ENCODE peak calls at places on chromosome 11, in four cellular contexts. J is uterus, I is osteoblast, W is small intestine. F is an unnamed sample. For H3K4me1, the result is how much of the 10 kb centered on the place peaks cover.

GRCh38 chr11:79285756-79286155 is 155.1 kb downstream of the TENM4 start:
- DNase-seq in J (no peak), I (no peak), W (no peak), F (no peak)

GRCh38 chr11:111049131-111049530 is 196.4 kb upstream of the POU2AF2 start:
- DNase-seq in J (no peak), I (no peak), W (no peak), F (no peak)

GRCh38 chr11:113401718-113402117 is 14.1 kb downstream of the ANKK1 start:
- DNase-seq in J (no peak), I (peak), W (peak), F (no peak)

GRCh38 chr11:216081-216974 is 8.8 kb downstream of the RIC8A start:
- DNase-seq in J (no peak), I (peak), W (no peak), F (no peak)

GRCh38 chr11:112382561-112382960 is 121.9 kb upstream of the PLET1 start:
- DNase-seq in J (no peak), I (no peak), W (no peak), F (no peak)

GRCh38 chr11:69700278-69701140 is 3.3 kb downstream of the FGF19 start:
- DNase-seq in J (no peak), I (peak), W (peak), F (no peak)

GRCh38 chr11:30666817-30667216 is 80.7 kb upstream of the MPPED2 start:
- DNase-seq in J (no peak), I (no peak), W (no peak), F (no peak)

GRCh38 chr11:70556884-70557741 is 158.8 kb downstream of the CTTN start:
- DNase-seq in J (no peak), I (peak), W (peak), F (no peak)

GRCh38 chr11:82775736-82776346 is 42.2 kb upstream of the FAM181B start:
- DNase-seq in J (no peak), I (peak), W (peak), F (no peak)

GRCh38 chr11:126456783-126457542 is 101.5 kb downstream of the ST3GAL4 start:
- DNase-seq in J (no peak), I (no peak), W (no peak), F (no peak)

GRCh38 chr11:12284321-12285050 is 92.9 kb upstream of the PARVA start:
- DNase-seq in J (no peak), I (peak), W (no peak), F (no peak)

GRCh38 chr11:125603207-125603606 is 10.6 kb downstream of the STT3A start:
- DNase-seq in J (no peak), I (peak), W (no peak), F (no peak)

GRCh38 chr11:122681731-122682130 is 26.2 kb downstream of the UBASH3B start:
- DNase-seq in J (no peak), I (no peak), W (no peak), F (no peak)

GRCh38 chr11:100640646-100641045 is 46.4 kb upstream of the ARHGAP42 start:
- DNase-seq in J (no peak), I (peak), W (no peak), F (no peak)

GRCh38 chr11:29282088-29282487 is 734.7 kb downstream of the KCNA4 start:
- DNase-seq in J (no peak), I (peak), W (no peak), F (no peak)

GRCh38 chr11:64870893-64871849 is 7.2 kb downstream of the EHD1 start:
- DNase-seq in J (no peak), I (no peak), W (peak), F (no peak)

GRCh38 chr11:46554205-46555162 is 39.3 kb downstream of the AMBRA1 start:
- DNase-seq in J (peak), I (no peak), W (peak), F (no peak)

GRCh38 chr11:123100378-123101085 is 38.6 kb upstream of the HSPA8 start:
- DNase-seq in J (peak), I (peak), W (no peak), F (no peak)

GRCh38 chr11:4183410-4184057 is 88.9 kb downstream of the RRM1 start:
- DNase-seq in J (no peak), I (no peak), W (no peak), F (no peak)

GRCh38 chr11:118090545-118091162 is 3.9 kb upstream of the SMIM35 start:
- DNase-seq in J (no peak), I (no peak), W (no peak), F (no peak)

GRCh38 chr11:94171693-94172440 is 43.2 kb downstream of the PANX1 start:
- DNase-seq in J (peak), I (peak), W (peak), F (no peak)

DNA sequence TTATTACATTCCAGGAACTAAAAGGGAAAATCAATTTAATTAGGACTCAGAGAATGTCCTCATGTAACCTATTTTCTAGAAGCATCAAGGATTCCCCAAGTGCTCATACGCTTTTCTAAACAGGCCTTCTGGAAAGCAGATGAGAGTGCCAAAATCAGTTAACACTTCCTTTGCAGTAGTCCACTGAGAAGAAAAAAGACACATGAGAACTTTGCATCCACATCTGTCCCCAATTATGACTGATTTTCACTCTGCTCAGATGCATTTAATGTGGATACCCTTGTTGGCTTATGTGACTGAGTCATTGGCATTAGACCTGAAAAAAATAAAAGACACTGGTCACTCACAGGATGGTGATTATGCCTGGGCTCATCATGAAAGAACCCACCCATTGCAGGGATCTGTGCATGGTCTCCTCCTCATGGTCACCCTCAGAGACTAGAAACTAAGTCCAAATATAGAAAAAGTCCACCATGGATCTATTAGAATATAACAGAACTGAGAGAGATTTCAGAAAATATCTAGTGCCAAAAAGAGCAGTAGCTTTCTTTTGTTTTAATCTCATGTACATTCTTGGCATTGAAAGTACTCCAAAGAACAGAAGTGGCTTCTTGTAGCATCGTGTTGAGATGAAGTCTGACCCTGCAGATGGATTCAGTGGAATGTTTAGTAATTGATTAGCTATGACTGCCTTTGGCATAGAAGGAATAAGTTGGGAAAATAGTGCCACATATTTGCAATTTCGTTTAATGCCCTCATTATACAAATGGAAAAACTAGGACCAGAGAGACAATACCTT is 48.8 kb upstream of the FIBIN start:
- DNase-seq in J (no peak), I (no peak), W (no peak), F (no peak)
- H3K4me1 ChIP-seq in J (under half), I (half or more), W (under half), F (under half)

GRCh38 chr11:76119032-76119431 is 87.3 kb downstream of the WNT11 start:
- DNase-seq in J (no peak), I (no peak), W (peak), F (no peak)

GRCh38 chr11:76124905-76125566 is 81.3 kb downstream of the WNT11 start:
- DNase-seq in J (no peak), I (no peak), W (no peak), F (no peak)

GRCh38 chr11:76123243-76123642 is 83.1 kb downstream of the WNT11 start:
- DNase-seq in J (no peak), I (no peak), W (no peak), F (no peak)

GRCh38 chr11:76119779-76120178 is 86.5 kb downstream of the WNT11 start:
- DNase-seq in J (no peak), I (no peak), W (peak), F (no peak)

DNA sequence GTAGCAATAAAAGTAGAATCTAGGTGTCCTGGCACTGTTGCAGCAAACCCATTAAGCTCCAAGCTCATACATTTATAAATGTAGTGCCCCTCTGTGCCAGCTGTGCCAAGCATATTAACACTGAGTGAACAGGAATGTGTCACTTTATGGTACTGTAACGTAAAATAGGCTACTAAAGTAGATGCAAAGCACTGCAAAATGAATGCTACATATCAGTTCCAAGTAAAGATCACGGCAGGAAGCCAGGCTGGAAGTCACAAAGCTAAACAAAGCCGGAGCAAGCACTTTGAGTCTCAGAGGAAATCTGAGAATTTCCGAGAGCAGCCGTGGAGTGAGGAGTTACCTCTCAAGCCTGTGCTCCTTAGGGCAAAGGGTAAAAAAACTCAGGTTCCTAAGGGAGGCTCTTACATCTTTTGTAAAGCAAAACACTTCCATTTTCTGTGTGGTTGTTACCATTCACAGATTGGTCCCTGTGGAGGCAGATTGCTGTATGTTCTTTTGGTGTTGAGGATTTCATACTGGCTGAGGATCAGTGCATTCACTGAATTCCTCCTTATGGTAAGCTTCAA is 85.7 kb downstream of the WNT11 start:
- DNase-seq in J (no peak), I (no peak), W (peak), F (no peak)
- H3K4me1 ChIP-seq in J (under half), I (under half), W (under half), F (under half)

DNA sequence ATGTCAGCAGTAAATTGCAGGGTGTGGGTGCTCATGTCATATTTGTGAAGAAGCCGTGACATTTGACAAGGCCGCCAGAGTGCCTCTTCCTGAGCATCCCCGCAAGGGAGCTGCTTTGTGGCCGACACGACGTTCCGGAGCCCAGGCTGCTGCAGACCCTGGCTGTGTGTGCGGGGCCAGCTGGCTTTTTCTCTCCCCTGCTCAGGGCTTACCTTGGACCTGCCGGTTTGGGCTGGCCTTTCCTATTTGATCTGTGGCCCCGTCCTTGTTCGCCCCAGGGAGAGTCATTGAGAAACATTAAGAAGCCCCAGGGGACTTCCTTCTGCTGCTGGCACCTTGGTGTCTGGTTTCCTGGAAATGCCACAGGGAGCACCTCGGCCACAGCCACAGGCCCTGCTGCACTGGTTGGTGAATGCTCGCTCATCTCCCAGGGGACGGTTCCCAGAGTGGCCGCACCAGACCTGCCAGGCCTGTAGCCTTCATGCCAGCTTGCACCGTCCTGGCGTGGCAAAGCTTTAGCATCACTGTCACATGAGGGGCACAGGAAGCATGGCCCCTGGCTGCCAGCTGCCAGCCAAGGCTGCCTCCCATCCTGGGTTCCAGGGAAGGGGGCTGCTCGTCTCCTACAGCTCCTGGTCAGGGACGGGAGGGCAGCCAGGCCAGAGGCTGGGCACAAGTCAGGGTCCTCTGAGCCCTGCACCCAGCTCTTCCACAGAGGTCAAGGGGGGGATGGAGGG is 5.4 kb downstream of the GRK2 start:
- DNase-seq in J (peak), I (peak), W (peak), F (no peak)
- H3K4me1 ChIP-seq in J (under half), I (half or more), W (under half), F (half or more)

GRCh38 chr11:44755553-44756505 is 29.1 kb downstream of the TSPAN18 start:
- DNase-seq in J (peak), I (no peak), W (no peak), F (no peak)
- H3K4me1 ChIP-seq in J (under half), I (under half), W (under half), F (under half)

GRCh38 chr11:128501008-128501407 is 86.3 kb downstream of the ETS1 start:
- DNase-seq in J (no peak), I (no peak), W (no peak), F (no peak)

GRCh38 chr11:128498846-128499245 is 88.5 kb downstream of the ETS1 start:
- DNase-seq in J (no peak), I (no peak), W (no peak), F (no peak)

GRCh38 chr11:128499613-128500213 is 87.6 kb downstream of the ETS1 start:
- DNase-seq in J (no peak), I (no peak), W (no peak), F (peak)

GRCh38 chr11:128501576-128502549 is 85.5 kb downstream of the ETS1 start:
- DNase-seq in J (no peak), I (peak), W (no peak), F (no peak)

GRCh38 chr11:128500488-128500887 is 86.9 kb downstream of the ETS1 start:
- DNase-seq in J (no peak), I (no peak), W (no peak), F (no peak)
- H3K4me1 ChIP-seq in J (under half), I (half or more), W (under half), F (half or more)